ENCODE peak calls at places on chromosomes 12 and 14, in four cellular contexts. One of them, this sample, is unnamed.

GRCh38 chr12:110555509-110556406 is 27.4 kb downstream of the PPTC7 start:
- DNase-seq in aorta: no peak
- DNase-seq in fibroblast of lung: peak; percentile 85
- DNase-seq in psoas muscle: no peak
- DNase-seq in this sample: no peak

GRCh38 chr14:55593698-55594097 is 13.7 kb downstream of the KTN1 start:
- DNase-seq in aorta: no peak
- DNase-seq in fibroblast of lung: no peak
- DNase-seq in psoas muscle: no peak
- DNase-seq in this sample: no peak

GRCh38 chr14:102049258-102050025 is 37.4 kb downstream of the HSP90AA1 start:
- DNase-seq in psoas muscle: no peak
- DNase-seq in fibroblast of lung: no peak
- DNase-seq in aorta: no peak
- DNase-seq in this sample: peak; percentile 94

GRCh38 chr14:26191123-26191522 is 406.7 kb downstream of the NOVA1 start:
- DNase-seq in aorta: no peak
- DNase-seq in fibroblast of lung: no peak
- DNase-seq in psoas muscle: no peak
- DNase-seq in this sample: no peak

GRCh38 chr12:94941440-94941862 is 62.0 kb downstream of the NDUFA12 start:
- DNase-seq in psoas muscle: peak; percentile 75
- DNase-seq in aorta: peak; percentile 48
- DNase-seq in fibroblast of lung: peak; percentile 82
- DNase-seq in this sample: peak; percentile 21

GRCh38 chr12:107829271-107829670 is 54.8 kb downstream of the ASCL4 start:
- DNase-seq in aorta: no peak
- DNase-seq in psoas muscle: no peak
- DNase-seq in fibroblast of lung: no peak
- DNase-seq in this sample: no peak

GRCh38 chr14:50059773-50060629 is 56.4 kb downstream of the VCPKMT start:
- DNase-seq in fibroblast of lung: no peak
- DNase-seq in aorta: no peak
- DNase-seq in psoas muscle: no peak
- DNase-seq in this sample: no peak

GRCh38 chr12:851343-851742 is 98.2 kb downstream of the RAD52 start:
- DNase-seq in psoas muscle: no peak
- DNase-seq in fibroblast of lung: peak; percentile 67
- DNase-seq in aorta: no peak
- DNase-seq in this sample: no peak

GRCh38 chr12:10641735-10642500 is 28.5 kb upstream of the MAGOHB start:
- DNase-seq in aorta: no peak
- DNase-seq in fibroblast of lung: peak; percentile 56
- DNase-seq in psoas muscle: no peak
- DNase-seq in this sample: no peak

GRCh38 chr12:115638753-115639666 is 638.5 kb downstream of the MED13L start:
- DNase-seq in psoas muscle: no peak
- DNase-seq in fibroblast of lung: no peak
- DNase-seq in aorta: no peak
- DNase-seq in this sample: no peak

GRCh38 chr14:61471297-61471980 is 150.1 kb downstream of the PRKCH start:
- DNase-seq in fibroblast of lung: peak; percentile 29
- DNase-seq in psoas muscle: no peak
- DNase-seq in aorta: no peak
- DNase-seq in this sample: no peak

GRCh38 chr12:104634044-104634443 is 177.3 kb downstream of the CHST11 start:
- DNase-seq in psoas muscle: no peak
- DNase-seq in fibroblast of lung: no peak
- DNase-seq in aorta: no peak
- DNase-seq in this sample: no peak

GRCh38 chr14:52695481-52696091 is at the start of gene ERO1A:
- DNase-seq in psoas muscle: peak; percentile 93
- DNase-seq in fibroblast of lung: peak; percentile 82
- DNase-seq in aorta: peak; percentile 93
- DNase-seq in this sample: peak; percentile 63

GRCh38 chr14:77140343-77140936 is 1.2 kb downstream of the ZDHHC22 start:
- DNase-seq in psoas muscle: no peak
- DNase-seq in fibroblast of lung: no peak
- DNase-seq in aorta: no peak
- DNase-seq in this sample: peak; percentile 58

GRCh38 chr14:76098047-76098446 is 53.7 kb upstream of the GPATCH2L start:
- DNase-seq in fibroblast of lung: no peak
- DNase-seq in psoas muscle: no peak
- DNase-seq in aorta: no peak
- DNase-seq in this sample: no peak

GRCh38 chr12:94566345-94566744 is 84.0 kb downstream of the TMCC3 start:
- DNase-seq in psoas muscle: no peak
- DNase-seq in fibroblast of lung: no peak
- DNase-seq in aorta: no peak
- DNase-seq in this sample: no peak

GRCh38 chr12:83052890-83053541 is 366.3 kb downstream of the TMTC2 start:
- DNase-seq in fibroblast of lung: no peak
- DNase-seq in aorta: no peak
- DNase-seq in psoas muscle: no peak
- DNase-seq in this sample: no peak

GRCh38 chr12:124829008-124829707 is 34.5 kb downstream of the SCARB1 start:
- DNase-seq in fibroblast of lung: peak; percentile 86
- DNase-seq in aorta: no peak
- DNase-seq in psoas muscle: no peak
- DNase-seq in this sample: no peak

GRCh38 chr12:97235102-97235501 is 227.5 kb upstream of the RMST start:
- DNase-seq in psoas muscle: no peak
- DNase-seq in fibroblast of lung: no peak
- DNase-seq in aorta: no peak
- DNase-seq in this sample: no peak

GRCh38 chr12:130011611-130012385 is 108.0 kb upstream of the TMEM132D start:
- DNase-seq in psoas muscle: no peak
- DNase-seq in fibroblast of lung: no peak
- DNase-seq in aorta: no peak
- DNase-seq in this sample: no peak

GRCh38 chr14:74864193-74864592 is 11.8 kb downstream of the PROX2 start:
- DNase-seq in fibroblast of lung: no peak
- DNase-seq in aorta: no peak
- DNase-seq in psoas muscle: no peak
- DNase-seq in this sample: no peak

GRCh38 chr12:52232916-52233461 is at the start of gene KRT7:
- DNase-seq in aorta: no peak
- DNase-seq in fibroblast of lung: no peak
- DNase-seq in psoas muscle: no peak
- DNase-seq in this sample: no peak

GRCh38 chr12:107759410-107759809 is 1.5 kb downstream of the PRDM4 start:
- DNase-seq in psoas muscle: no peak
- DNase-seq in aorta: no peak
- DNase-seq in fibroblast of lung: peak; percentile 85
- DNase-seq in this sample: peak; percentile 25

GRCh38 chr12:41795066-41795465 is 349.6 kb downstream of the GXYLT1 start:
- DNase-seq in aorta: no peak
- DNase-seq in psoas muscle: no peak
- DNase-seq in fibroblast of lung: peak; percentile 90
- DNase-seq in this sample: no peak

GRCh38 chr14:94775875-94776217 is 5.9 kb upstream of the GSC start:
- DNase-seq in aorta: no peak
- DNase-seq in psoas muscle: no peak
- DNase-seq in fibroblast of lung: peak; percentile 15
- DNase-seq in this sample: no peak

GRCh38 chr14:105280525-105280924 is 20.3 kb downstream of the BRF1 start:
- DNase-seq in fibroblast of lung: no peak
- DNase-seq in aorta: no peak
- DNase-seq in psoas muscle: no peak
- DNase-seq in this sample: no peak

GRCh38 chr14:105283028-105283427 is 17.8 kb downstream of the BRF1 start:
- DNase-seq in psoas muscle: no peak
- DNase-seq in fibroblast of lung: no peak
- DNase-seq in aorta: no peak
- DNase-seq in this sample: no peak

GRCh38 chr14:105283899-105284298 is 16.9 kb downstream of the BRF1 start:
- DNase-seq in psoas muscle: no peak
- DNase-seq in aorta: no peak
- DNase-seq in fibroblast of lung: no peak
- DNase-seq in this sample: no peak

GRCh38 chr14:105281354-105282097 is 19.3 kb downstream of the BRF1 start:
- DNase-seq in fibroblast of lung: peak; percentile 67
- DNase-seq in psoas muscle: no peak
- DNase-seq in aorta: no peak
- DNase-seq in this sample: no peak

GRCh38 chr14:105282098-105282725 is 18.6 kb downstream of the BRF1 start:
- DNase-seq in psoas muscle: no peak
- DNase-seq in aorta: no peak
- DNase-seq in fibroblast of lung: no peak
- DNase-seq in this sample: no peak
- H3K27ac ChIP-seq in psoas muscle: peak overlapping the region; percentile 33
- H3K27ac ChIP-seq in aorta: no peak overlapping the region
- H3K27ac ChIP-seq in fibroblast of lung: no peak overlapping the region
- H3K27ac ChIP-seq in this sample: no peak overlapping the region

GRCh38 chr12:54002915-54003339 is 3.0 kb downstream of the HOXC9 start:
- DNase-seq in psoas muscle: peak; percentile 77
- DNase-seq in fibroblast of lung: no peak
- DNase-seq in aorta: peak; percentile 34
- DNase-seq in this sample: no peak
- H3K27ac ChIP-seq in psoas muscle: peak overlapping the region; percentile 95
- H3K27ac ChIP-seq in fibroblast of lung: no peak overlapping the region
- H3K27ac ChIP-seq in aorta: no peak overlapping the region
- H3K27ac ChIP-seq in this sample: no peak overlapping the region

GRCh38 chr12:70695361-70696023 is 58.3 kb upstream of the PTPRB start:
- DNase-seq in aorta: no peak
- DNase-seq in psoas muscle: no peak
- DNase-seq in fibroblast of lung: no peak
- DNase-seq in this sample: peak; percentile 28

GRCh38 chr12:70698345-70698744 is 61.1 kb upstream of the PTPRB start:
- DNase-seq in psoas muscle: no peak
- DNase-seq in fibroblast of lung: no peak
- DNase-seq in aorta: no peak
- DNase-seq in this sample: no peak

GRCh38 chr12:70686907-70687306 is 49.7 kb upstream of the PTPRB start:
- DNase-seq in psoas muscle: no peak
- DNase-seq in fibroblast of lung: no peak
- DNase-seq in aorta: no peak
- DNase-seq in this sample: no peak

GRCh38 chr12:70691018-70691672 is 53.9 kb upstream of the PTPRB start:
- DNase-seq in fibroblast of lung: peak; percentile 90
- DNase-seq in aorta: no peak
- DNase-seq in psoas muscle: no peak
- DNase-seq in this sample: no peak

DNA sequence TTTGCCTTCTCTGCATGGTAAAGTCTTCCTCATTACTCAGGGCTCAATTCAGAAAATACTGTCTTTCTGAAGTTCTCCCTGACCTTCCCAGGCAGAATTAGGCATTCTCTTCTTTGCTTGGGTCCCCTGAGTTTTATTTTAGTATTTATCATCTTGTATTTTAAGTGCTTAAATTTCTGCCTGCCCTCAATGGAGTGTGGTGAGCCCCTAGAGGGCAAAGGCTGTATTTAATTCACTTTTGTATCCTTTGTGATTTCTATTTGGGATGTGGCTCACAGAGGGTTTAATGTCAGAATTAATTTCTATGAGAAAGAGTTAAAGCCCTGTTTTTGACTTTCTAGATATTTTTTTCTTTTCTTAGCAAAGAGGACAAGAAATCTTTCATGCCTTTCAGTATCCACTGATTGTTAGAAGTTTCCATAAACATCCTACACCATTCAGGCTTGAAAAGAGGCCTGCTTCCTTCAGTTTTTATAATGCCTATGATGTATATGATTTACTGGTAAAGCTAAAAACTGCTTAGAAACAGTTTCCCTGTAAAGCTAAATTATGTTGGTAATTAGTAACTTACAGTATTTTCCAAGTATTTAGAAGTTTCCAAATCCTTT is 55.6 kb upstream of the PTPRB start:
- DNase-seq in aorta: no peak
- DNase-seq in psoas muscle: no peak
- DNase-seq in fibroblast of lung: peak; percentile 46
- DNase-seq in this sample: peak; percentile 27
- H3K27ac ChIP-seq in aorta: no peak overlapping the region
- H3K27ac ChIP-seq in psoas muscle: no peak overlapping the region
- H3K27ac ChIP-seq in fibroblast of lung: no peak overlapping the region
- H3K27ac ChIP-seq in this sample: peak overlapping the region; percentile 5

GRCh38 chr12:7092229-7092985 is at the start of gene C1R:
- DNase-seq in fibroblast of lung: peak; percentile 87
- DNase-seq in psoas muscle: peak; percentile 89
- DNase-seq in aorta: peak; percentile 89
- DNase-seq in this sample: peak; percentile 61

GRCh38 chr12:7093892-7094291 is 1.6 kb upstream of the C1R start:
- DNase-seq in aorta: no peak
- DNase-seq in psoas muscle: peak; percentile 57
- DNase-seq in fibroblast of lung: no peak
- DNase-seq in this sample: no peak

GRCh38 chr12:7093486-7093885 is 1.2 kb upstream of the C1R start:
- DNase-seq in fibroblast of lung: no peak
- DNase-seq in psoas muscle: no peak
- DNase-seq in aorta: no peak
- DNase-seq in this sample: no peak

GRCh38 chr12:7091660-7092228 is 501 bp downstream of the C1R start:
- DNase-seq in fibroblast of lung: no peak
- DNase-seq in psoas muscle: peak; percentile 69
- DNase-seq in aorta: peak; percentile 76
- DNase-seq in this sample: no peak

DNA sequence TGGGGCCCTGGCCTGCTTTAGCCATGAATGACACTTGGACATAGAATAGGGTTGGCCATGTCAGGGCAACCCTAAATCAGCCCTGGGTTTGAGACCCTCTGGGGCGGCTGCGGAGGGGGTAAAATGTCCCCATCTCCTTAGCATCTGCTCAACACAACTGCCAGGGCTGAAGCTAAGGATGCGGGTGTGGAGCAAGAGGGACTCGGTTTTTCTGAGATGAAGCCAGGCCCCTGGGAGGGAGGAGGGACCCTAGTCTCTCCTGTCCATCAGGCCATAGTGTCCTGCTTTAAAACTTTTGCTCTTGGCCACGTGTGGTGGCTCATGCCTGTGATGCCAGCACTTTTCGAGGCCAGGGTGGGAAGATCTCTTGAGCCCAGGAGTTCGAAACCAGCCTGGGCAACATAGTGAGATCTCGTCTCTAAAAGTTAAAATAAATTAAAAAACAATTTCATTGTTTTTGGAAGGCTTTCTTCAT is 778 bp upstream of the C1R start:
- DNase-seq in fibroblast of lung: no peak
- DNase-seq in psoas muscle: peak; percentile 56
- DNase-seq in aorta: no peak
- DNase-seq in this sample: no peak
- H3K27ac ChIP-seq in fibroblast of lung: peak overlapping the region; percentile 40
- H3K27ac ChIP-seq in psoas muscle: peak overlapping the region; percentile 58
- H3K27ac ChIP-seq in aorta: no peak overlapping the region
- H3K27ac ChIP-seq in this sample: no peak overlapping the region

DNA sequence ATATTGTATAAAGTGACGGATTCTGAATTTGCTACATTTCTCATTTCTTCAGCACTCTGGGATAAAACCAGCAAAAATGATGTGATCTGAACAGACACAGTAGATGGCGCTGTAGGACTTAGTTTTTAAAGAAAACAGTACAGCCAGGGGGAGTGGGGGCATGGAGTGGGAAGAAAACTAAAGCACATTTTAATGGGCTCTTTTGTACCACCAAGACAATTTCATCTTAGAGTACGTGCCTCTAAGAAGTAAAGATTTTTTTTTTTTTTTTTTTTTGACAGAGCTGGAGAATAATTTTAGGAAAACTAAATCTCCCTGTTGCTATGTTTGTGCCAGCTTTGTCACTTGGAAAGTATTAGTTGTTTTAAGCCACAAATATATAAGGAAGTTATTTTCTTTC is 124.4 kb downstream of the RAD51B start:
- DNase-seq in aorta: peak; percentile 67
- DNase-seq in fibroblast of lung: peak; percentile 86
- DNase-seq in psoas muscle: no peak
- DNase-seq in this sample: peak; percentile 93
- H3K27ac ChIP-seq in aorta: no peak overlapping the region
- H3K27ac ChIP-seq in fibroblast of lung: no peak overlapping the region
- H3K27ac ChIP-seq in psoas muscle: no peak overlapping the region
- H3K27ac ChIP-seq in this sample: peak overlapping the region; percentile 63

This sample was measured in SJCRH30.